ENCODE peak calls at places on chromosomes 5 and 9, in six cellular contexts. One of them, this sample, is unnamed.

GRCh38 chr5:611731-612486 is at the start of gene CEP72:
- DNase-seq in foreskin fibroblast: peak; percentile 95
- DNase-seq in suprapubic skin: peak; percentile 94
- DNase-seq in tibial nerve: peak; percentile 78
- DNase-seq in transverse colon: peak; percentile 94
- DNase-seq in OCI-LY7: peak; percentile 90
- DNase-seq in this sample: no peak

GRCh38 chr9:91176426-91176825 is 185.3 kb downstream of the AUH start:
- DNase-seq in foreskin fibroblast: no peak
- DNase-seq in suprapubic skin: peak; percentile 17
- DNase-seq in tibial nerve: no peak
- DNase-seq in transverse colon: peak; percentile 3
- DNase-seq in OCI-LY7: no peak
- DNase-seq in this sample: no peak

GRCh38 chr5:36778336-36778735 is 98.2 kb upstream of the NIPBL start:
- DNase-seq in foreskin fibroblast: no peak
- DNase-seq in suprapubic skin: no peak
- DNase-seq in tibial nerve: no peak
- DNase-seq in transverse colon: no peak
- DNase-seq in OCI-LY7: no peak
- DNase-seq in this sample: no peak

GRCh38 chr5:76787237-76787636 is 31.6 kb upstream of the F2RL1 start:
- DNase-seq in foreskin fibroblast: peak; percentile 58
- DNase-seq in suprapubic skin: no peak
- DNase-seq in tibial nerve: peak; percentile 79
- DNase-seq in transverse colon: no peak
- DNase-seq in OCI-LY7: no peak
- DNase-seq in this sample: no peak

GRCh38 chr5:83595217-83595616 is 123.7 kb downstream of the VCAN start:
- DNase-seq in foreskin fibroblast: no peak
- DNase-seq in suprapubic skin: no peak
- DNase-seq in tibial nerve: no peak
- DNase-seq in transverse colon: no peak
- DNase-seq in OCI-LY7: no peak
- DNase-seq in this sample: no peak

GRCh38 chr5:133952729-133953567 is 15.5 kb downstream of the C5orf15 start:
- DNase-seq in foreskin fibroblast: peak; percentile 96
- DNase-seq in suprapubic skin: peak; percentile 76
- DNase-seq in tibial nerve: peak; percentile 69
- DNase-seq in transverse colon: peak; percentile 21
- DNase-seq in OCI-LY7: no peak
- DNase-seq in this sample: no peak

GRCh38 chr5:103464801-103465484 is 97.6 kb downstream of the NUDT12 start:
- DNase-seq in foreskin fibroblast: no peak
- DNase-seq in suprapubic skin: no peak
- DNase-seq in tibial nerve: no peak
- DNase-seq in transverse colon: no peak
- DNase-seq in OCI-LY7: no peak
- DNase-seq in this sample: no peak

GRCh38 chr5:78799254-78800017 is 150.9 kb upstream of the LHFPL2 start:
- DNase-seq in foreskin fibroblast: peak; percentile 54
- DNase-seq in suprapubic skin: no peak
- DNase-seq in tibial nerve: no peak
- DNase-seq in transverse colon: no peak
- DNase-seq in OCI-LY7: no peak
- DNase-seq in this sample: no peak

GRCh38 chr5:102048940-102049339 is 247.1 kb downstream of the SLCO4C1 start:
- DNase-seq in foreskin fibroblast: peak; percentile 2
- DNase-seq in suprapubic skin: no peak
- DNase-seq in tibial nerve: no peak
- DNase-seq in transverse colon: no peak
- DNase-seq in OCI-LY7: no peak
- DNase-seq in this sample: no peak

GRCh38 chr5:171999100-171999499 is 7.3 kb downstream of the FBXW11 start:
- DNase-seq in foreskin fibroblast: no peak
- DNase-seq in suprapubic skin: no peak
- DNase-seq in tibial nerve: no peak
- DNase-seq in transverse colon: no peak
- DNase-seq in OCI-LY7: no peak
- DNase-seq in this sample: no peak

DNA sequence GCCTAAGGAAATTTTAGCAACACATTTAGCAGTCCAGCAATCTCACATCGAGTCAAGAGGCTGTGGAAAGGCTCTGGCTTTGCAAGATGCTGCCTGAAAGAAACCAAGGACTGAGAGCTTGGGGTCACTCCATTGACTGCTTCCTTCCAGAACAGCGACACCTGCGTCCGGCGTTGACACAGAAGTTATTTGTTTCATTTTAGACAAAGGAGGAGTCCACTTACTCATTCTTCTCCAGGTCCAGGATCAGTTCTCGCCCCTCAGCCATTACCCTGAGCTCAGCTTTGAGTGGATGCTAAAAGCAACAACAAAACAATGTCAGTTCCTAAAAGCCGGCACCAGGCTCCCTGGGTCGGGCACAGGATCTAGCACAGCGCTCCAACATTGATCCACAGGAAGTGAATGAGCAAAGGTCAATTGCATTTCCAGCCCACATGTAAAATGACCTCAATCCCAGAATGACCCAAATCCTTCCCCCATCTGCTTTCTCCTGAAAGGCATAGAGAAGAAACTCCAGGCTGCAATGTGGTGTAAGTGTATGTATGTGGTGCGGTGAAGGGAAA is 11.3 kb downstream of the ADAM19 start:
- DNase-seq in foreskin fibroblast: no peak
- DNase-seq in suprapubic skin: no peak
- DNase-seq in tibial nerve: no peak
- DNase-seq in transverse colon: no peak
- DNase-seq in OCI-LY7: no peak
- DNase-seq in this sample: no peak
- TF ChIP-seq CTCF in foreskin fibroblast: no peak
- TF ChIP-seq CTCF in suprapubic skin: no peak
- TF ChIP-seq CTCF in tibial nerve: no peak
- TF ChIP-seq CTCF in transverse colon: no peak
- TF ChIP-seq CTCF in OCI-LY7: peak; percentile 53
- TF ChIP-seq CTCF in this sample: peak; percentile 58

GRCh38 chr5:154993461-154993860 is 20.1 kb upstream of the KIF4B start:
- DNase-seq in foreskin fibroblast: no peak
- DNase-seq in suprapubic skin: no peak
- DNase-seq in tibial nerve: no peak
- DNase-seq in transverse colon: no peak
- DNase-seq in OCI-LY7: no peak
- DNase-seq in this sample: no peak

GRCh38 chr5:155001523-155001922 is 12.0 kb upstream of the KIF4B start:
- DNase-seq in foreskin fibroblast: no peak
- DNase-seq in suprapubic skin: no peak
- DNase-seq in tibial nerve: no peak
- DNase-seq in transverse colon: no peak
- DNase-seq in OCI-LY7: no peak
- DNase-seq in this sample: no peak

GRCh38 chr5:154997746-154998145 is 15.8 kb upstream of the KIF4B start:
- DNase-seq in foreskin fibroblast: no peak
- DNase-seq in suprapubic skin: no peak
- DNase-seq in tibial nerve: no peak
- DNase-seq in transverse colon: no peak
- DNase-seq in OCI-LY7: no peak
- DNase-seq in this sample: no peak

GRCh38 chr5:154999865-155000264 is 13.7 kb upstream of the KIF4B start:
- DNase-seq in foreskin fibroblast: no peak
- DNase-seq in suprapubic skin: no peak
- DNase-seq in tibial nerve: no peak
- DNase-seq in transverse colon: no peak
- DNase-seq in OCI-LY7: no peak
- DNase-seq in this sample: no peak

GRCh38 chr5:154995679-154996078 is 17.9 kb upstream of the KIF4B start:
- DNase-seq in foreskin fibroblast: no peak
- DNase-seq in suprapubic skin: no peak
- DNase-seq in tibial nerve: no peak
- DNase-seq in transverse colon: no peak
- DNase-seq in OCI-LY7: peak; percentile 13
- DNase-seq in this sample: no peak
- TF ChIP-seq CTCF in foreskin fibroblast: no peak
- TF ChIP-seq CTCF in suprapubic skin: no peak
- TF ChIP-seq CTCF in tibial nerve: no peak
- TF ChIP-seq CTCF in transverse colon: no peak
- TF ChIP-seq CTCF in OCI-LY7: peak; percentile 69
- TF ChIP-seq CTCF in this sample: peak; percentile 15

DNA sequence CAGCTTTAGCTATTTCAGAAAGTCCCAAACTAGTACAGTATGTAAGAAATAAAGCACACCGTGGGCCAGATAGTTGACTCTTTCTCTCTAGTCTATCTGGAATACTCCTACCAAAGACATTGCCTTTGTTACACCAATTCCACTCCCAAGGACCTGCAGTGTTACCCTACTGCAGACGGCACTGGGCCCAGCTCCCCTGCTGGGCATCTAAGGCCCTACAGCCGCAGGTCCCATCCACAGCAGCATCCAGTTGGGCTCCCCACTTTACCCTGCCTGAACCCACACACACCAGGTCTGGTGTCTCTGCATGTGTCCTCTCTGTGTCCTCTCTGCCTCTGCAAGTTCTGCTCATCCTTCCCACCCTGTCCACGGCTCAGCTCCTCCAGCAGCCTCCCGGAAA is 22.5 kb downstream of the TNIP1 start:
- DNase-seq in foreskin fibroblast: no peak
- DNase-seq in suprapubic skin: no peak
- DNase-seq in tibial nerve: no peak
- DNase-seq in transverse colon: no peak
- DNase-seq in OCI-LY7: no peak
- DNase-seq in this sample: no peak
- TF ChIP-seq CTCF in foreskin fibroblast: peak; percentile 7
- TF ChIP-seq CTCF in suprapubic skin: no peak
- TF ChIP-seq CTCF in tibial nerve: no peak
- TF ChIP-seq CTCF in transverse colon: no peak
- TF ChIP-seq CTCF in OCI-LY7: no peak
- TF ChIP-seq CTCF in this sample: peak; percentile 10

GRCh38 chr9:127112683-127113539 is 9.5 kb downstream of the ANGPTL2 start:
- DNase-seq in foreskin fibroblast: peak; percentile 37
- DNase-seq in suprapubic skin: no peak
- DNase-seq in tibial nerve: no peak
- DNase-seq in transverse colon: no peak
- DNase-seq in OCI-LY7: no peak
- DNase-seq in this sample: no peak
- TF ChIP-seq CTCF in foreskin fibroblast: no peak
- TF ChIP-seq CTCF in suprapubic skin: no peak
- TF ChIP-seq CTCF in tibial nerve: no peak
- TF ChIP-seq CTCF in transverse colon: no peak
- TF ChIP-seq CTCF in OCI-LY7: no peak
- TF ChIP-seq CTCF in this sample: no peak

GRCh38 chr5:169548315-169548714 is 35.3 kb upstream of the SPDL1 start:
- DNase-seq in foreskin fibroblast: peak; percentile 79
- DNase-seq in suprapubic skin: no peak
- DNase-seq in tibial nerve: no peak
- DNase-seq in transverse colon: no peak
- DNase-seq in OCI-LY7: no peak
- DNase-seq in this sample: no peak
- TF ChIP-seq CTCF in foreskin fibroblast: peak; percentile 56
- TF ChIP-seq CTCF in suprapubic skin: no peak
- TF ChIP-seq CTCF in tibial nerve: no peak
- TF ChIP-seq CTCF in transverse colon: peak; percentile 20
- TF ChIP-seq CTCF in OCI-LY7: peak; percentile 41
- TF ChIP-seq CTCF in this sample: peak; percentile 88

GRCh38 chr5:28014779-28015178 is 976.4 kb upstream of the CDH9 start:
- DNase-seq in foreskin fibroblast: no peak
- DNase-seq in suprapubic skin: no peak
- DNase-seq in tibial nerve: no peak
- DNase-seq in transverse colon: no peak
- DNase-seq in OCI-LY7: peak; percentile 26
- DNase-seq in this sample: no peak
- TF ChIP-seq CTCF in foreskin fibroblast: no peak
- TF ChIP-seq CTCF in suprapubic skin: no peak
- TF ChIP-seq CTCF in tibial nerve: no peak
- TF ChIP-seq CTCF in transverse colon: no peak
- TF ChIP-seq CTCF in OCI-LY7: peak; percentile 83
- TF ChIP-seq CTCF in this sample: peak; percentile 65

GRCh38 chr5:131496400-131496713 is 138.7 kb downstream of the RAPGEF6 start:
- DNase-seq in foreskin fibroblast: no peak
- DNase-seq in suprapubic skin: no peak
- DNase-seq in tibial nerve: no peak
- DNase-seq in transverse colon: no peak
- DNase-seq in OCI-LY7: peak; percentile 42
- DNase-seq in this sample: no peak
- TF ChIP-seq CTCF in foreskin fibroblast: no peak
- TF ChIP-seq CTCF in suprapubic skin: no peak
- TF ChIP-seq CTCF in tibial nerve: no peak
- TF ChIP-seq CTCF in transverse colon: no peak
- TF ChIP-seq CTCF in OCI-LY7: peak; percentile 43
- TF ChIP-seq CTCF in this sample: no peak

DNA sequence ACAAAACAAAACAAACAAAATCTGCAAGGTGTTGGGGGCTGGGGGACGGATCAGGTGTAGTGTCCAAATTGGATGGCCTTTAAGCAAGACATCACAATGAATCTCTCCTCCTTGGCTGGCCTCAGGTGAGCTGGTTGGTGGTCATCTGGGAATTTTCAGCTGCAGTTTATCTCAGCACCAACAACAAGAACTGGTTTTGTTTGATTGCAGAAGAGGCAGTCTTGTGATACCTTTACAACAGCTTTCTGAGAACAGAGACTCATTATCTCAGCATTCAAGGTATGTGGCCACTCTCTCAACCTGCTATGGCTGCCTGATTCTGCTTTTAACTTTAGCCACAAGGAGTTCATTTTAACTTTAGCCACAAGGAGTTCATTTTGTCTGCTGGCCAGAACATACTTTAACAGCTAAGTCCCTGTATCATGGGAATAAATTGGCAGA is 1543.4 kb downstream of the EFNA5 start:
- DNase-seq in foreskin fibroblast: no peak
- DNase-seq in suprapubic skin: no peak
- DNase-seq in tibial nerve: no peak
- DNase-seq in transverse colon: no peak
- DNase-seq in OCI-LY7: no peak
- DNase-seq in this sample: no peak
- TF ChIP-seq CTCF in foreskin fibroblast: no peak
- TF ChIP-seq CTCF in suprapubic skin: no peak
- TF ChIP-seq CTCF in tibial nerve: no peak
- TF ChIP-seq CTCF in transverse colon: no peak
- TF ChIP-seq CTCF in OCI-LY7: no peak
- TF ChIP-seq CTCF in this sample: peak; percentile 21